ENCODE peak calls at places on chromosome X, in six cellular contexts. D is cardiac muscle cell; B is brain microvascular endothelial cell; V is NB4; C is effector memory CD4-positive, alpha-beta T cell; N is colonic mucosa. P is an unnamed sample.

GRCh38 chrX:68938244-68939004 is 109.6 kb downstream of the EFNB1 start:
- DNase-seq in V (peak), D (peak), C (no peak), N (peak), B (no peak), P (no peak)

GRCh38 chrX:154526901-154527675 is 11.1 kb upstream of the FAM3A start:
- DNase-seq in D (peak), B (peak), N (peak), C (peak), V (peak), P (no peak)

GRCh38 chrX:13647709-13648212 is 5.2 kb upstream of the TCEANC start:
- DNase-seq in V (peak), N (peak), D (peak), C (peak), B (peak), P (no peak)

GRCh38 chrX:100409316-100410082 is 574 bp downstream of the PCDH19 start:
- DNase-seq in V (no peak), D (no peak), C (no peak), N (no peak), B (no peak), P (no peak)

GRCh38 chrX:154517101-154517781 is 1.2 kb upstream of the FAM3A start:
- DNase-seq in C (no peak), V (no peak), B (no peak), D (no peak), N (peak), P (no peak)

GRCh38 chrX:120794525-120794975 is 81.1 kb downstream of the CT47B1 start:
- DNase-seq in D (peak), B (peak), N (no peak), V (no peak), C (no peak), P (no peak)

GRCh38 chrX:68936186-68936585 is 107.4 kb downstream of the EFNB1 start:
- DNase-seq in C (no peak), N (no peak), D (no peak), V (no peak), B (no peak), P (no peak)

GRCh38 chrX:128781506-128781905 is 729.3 kb upstream of the ACTRT1 start:
- DNase-seq in N (peak), C (no peak), D (peak), B (no peak), V (peak), P (peak)

GRCh38 chrX:101462892-101463291 is 22.4 kb upstream of the ARMCX4 start:
- DNase-seq in C (no peak), D (peak), N (no peak), B (peak), V (peak), P (no peak)

GRCh38 chrX:149131780-149132179 is 373.3 kb downstream of the IDS start:
- DNase-seq in B (peak), C (no peak), V (no peak), D (no peak), N (no peak), P (no peak)

GRCh38 chrX:110938977-110939732 is 143.5 kb upstream of the CHRDL1 start:
- DNase-seq in N (no peak), B (no peak), C (no peak), D (no peak), V (no peak), P (no peak)

GRCh38 chrX:148929686-148930085 is 429.3 kb downstream of the AFF2 start:
- DNase-seq in N (no peak), D (no peak), C (no peak), B (peak), V (no peak), P (no peak)

GRCh38 chrX:134671207-134671750 is 13.0 kb upstream of the PLAC1 start:
- DNase-seq in D (no peak), B (no peak), C (no peak), N (no peak), V (peak), P (no peak)

GRCh38 chrX:1465261-1466231 is 12.8 kb upstream of the ASMTL start:
- DNase-seq in V (no peak), N (peak), C (no peak), D (no peak), B (no peak), P (no peak)

GRCh38 chrX:69062493-69062892 is 102.8 kb downstream of the PJA1 start:
- DNase-seq in C (no peak), N (peak), B (no peak), D (no peak), V (no peak), P (no peak)

GRCh38 chrX:140713174-140713539 is 3.6 kb downstream of the LINC00632 start:
- DNase-seq in D (no peak), N (no peak), C (no peak), V (peak), B (no peak), P (no peak)

GRCh38 chrX:24034485-24034884 is 7.5 kb upstream of the KLHL15 start:
- DNase-seq in B (no peak), C (no peak), V (no peak), D (no peak), N (no peak), P (no peak)

GRCh38 chrX:1391370-1391706 is 575 bp downstream of the SLC25A6 start:
- DNase-seq in B (no peak), D (no peak), C (no peak), V (no peak), N (peak), P (no peak)

GRCh38 chrX:24148535-24149345 is 789 bp upstream of the ZFX start:
- DNase-seq in C (no peak), B (no peak), D (peak), V (peak), N (peak), P (no peak)

GRCh38 chrX:55490121-55490520 is 473 bp upstream of the USP51 start:
- DNase-seq in B (no peak), C (no peak), N (no peak), D (no peak), V (no peak), P (no peak)
- H3K4me3 ChIP-seq in B (peak), C (no peak), N (peak), D (peak), V (peak), P (no peak)

GRCh38 chrX:133444952-133445831 is 29.9 kb upstream of the GPC4 start:
- DNase-seq in N (peak), C (no peak), V (peak), D (peak), B (no peak), P (no peak)
- H3K4me3 ChIP-seq in N (peak), C (no peak), V (no peak), D (peak), B (peak), P (peak)

GRCh38 chrX:41009816-41010187 is 75.4 kb upstream of the USP9X start:
- DNase-seq in C (no peak), V (peak), B (no peak), N (no peak), D (no peak), P (no peak)

GRCh38 chrX:41014776-41015175 is 70.5 kb upstream of the USP9X start:
- DNase-seq in N (no peak), D (peak), B (no peak), V (peak), C (no peak), P (no peak)

GRCh38 chrX:41005445-41005992 is 79.7 kb upstream of the USP9X start:
- DNase-seq in N (no peak), B (no peak), D (no peak), C (no peak), V (peak), P (no peak)

GRCh38 chrX:41010188-41010846 is 74.9 kb upstream of the USP9X start:
- DNase-seq in B (peak), N (peak), C (peak), D (peak), V (peak), P (no peak)
- H3K4me3 ChIP-seq in B (peak), N (no peak), C (peak), D (no peak), V (no peak), P (no peak)

GRCh38 chrX:20515841-20516461 is 249.2 kb upstream of the RPS6KA3 start:
- DNase-seq in D (peak), B (peak), N (no peak), V (peak), C (no peak), P (no peak)

GRCh38 chrX:20517565-20517964 is 250.9 kb upstream of the RPS6KA3 start:
- DNase-seq in B (no peak), V (no peak), C (no peak), D (peak), N (no peak), P (no peak)

GRCh38 chrX:20521245-20521644 is 254.5 kb upstream of the RPS6KA3 start:
- DNase-seq in C (no peak), N (no peak), D (peak), B (peak), V (no peak), P (no peak)

GRCh38 chrX:20519826-20520225 is 253.1 kb upstream of the RPS6KA3 start:
- DNase-seq in C (no peak), N (no peak), D (peak), V (no peak), B (no peak), P (no peak)

GRCh38 chrX:20519077-20519617 is 252.4 kb upstream of the RPS6KA3 start:
- DNase-seq in C (no peak), B (no peak), N (no peak), D (no peak), V (no peak), P (no peak)
- H3K4me3 ChIP-seq in C (no peak), B (no peak), N (no peak), D (no peak), V (no peak), P (no peak)

GRCh38 chrX:153494541-153495361 is at the start of gene BGN:
- DNase-seq in N (no peak), C (no peak), D (peak), V (no peak), B (no peak), P (no peak)
- H3K4me3 ChIP-seq in N (no peak), C (no peak), D (no peak), V (no peak), B (peak), P (no peak)

DNA sequence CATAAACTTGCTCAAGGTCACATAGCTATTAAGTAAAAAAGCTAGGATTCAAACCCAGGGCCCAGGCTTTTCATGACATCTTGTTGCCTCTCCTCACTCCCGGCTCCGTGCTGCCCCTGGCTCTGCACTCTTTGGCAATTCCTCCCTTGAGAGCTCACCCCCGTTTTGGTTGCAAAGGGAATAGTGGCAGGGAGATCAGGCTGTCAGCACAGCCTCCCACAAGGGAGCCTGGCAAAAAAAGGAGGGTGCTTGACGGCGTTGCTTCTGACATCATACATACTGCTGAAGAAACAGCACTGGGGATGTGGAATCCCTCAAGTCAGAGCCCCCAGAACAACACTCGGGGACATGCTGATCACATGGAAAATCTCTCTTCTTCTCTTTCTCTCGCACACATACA is 20.5 kb downstream of the IQSEC2 start:
- DNase-seq in V (no peak), C (no peak), D (no peak), N (no peak), B (no peak), P (no peak)
- H3K4me3 ChIP-seq in V (no peak), C (no peak), D (no peak), N (no peak), B (no peak), P (no peak)

GRCh38 chrX:47093860-47094259 is 15.6 kb downstream of the RGN start:
- DNase-seq in C (no peak), N (no peak), V (no peak), B (no peak), D (no peak), P (no peak)
- H3K4me3 ChIP-seq in C (no peak), N (no peak), V (no peak), B (no peak), D (no peak), P (no peak)

GRCh38 chrX:31269914-31270313 is 198.1 kb upstream of the FTHL17 start:
- DNase-seq in N (no peak), V (no peak), C (no peak), B (no peak), D (peak), P (no peak)

GRCh38 chrX:31260351-31260750 is 188.5 kb upstream of the FTHL17 start:
- DNase-seq in V (no peak), B (peak), N (no peak), D (peak), C (no peak), P (no peak)

GRCh38 chrX:31266172-31267076 is 194.6 kb upstream of the FTHL17 start:
- DNase-seq in B (no peak), N (peak), C (no peak), D (peak), V (no peak), P (no peak)

GRCh38 chrX:31268359-31268758 is 196.5 kb upstream of the FTHL17 start:
- DNase-seq in C (no peak), N (no peak), D (peak), V (no peak), B (no peak), P (no peak)

GRCh38 chrX:31265383-31265782 is 193.5 kb upstream of the FTHL17 start:
- DNase-seq in D (no peak), V (no peak), N (no peak), C (no peak), B (no peak), P (no peak)
- H3K4me3 ChIP-seq in D (no peak), V (no peak), N (no peak), C (no peak), B (peak), P (no peak)

GRCh38 chrX:48540015-48540350 is 469 bp downstream of the TBC1D25 start:
- DNase-seq in N (peak), C (peak), D (peak), B (peak), V (no peak), P (no peak)
- H3K4me3 ChIP-seq in N (peak), C (peak), D (peak), B (peak), V (peak), P (peak)

DNA sequence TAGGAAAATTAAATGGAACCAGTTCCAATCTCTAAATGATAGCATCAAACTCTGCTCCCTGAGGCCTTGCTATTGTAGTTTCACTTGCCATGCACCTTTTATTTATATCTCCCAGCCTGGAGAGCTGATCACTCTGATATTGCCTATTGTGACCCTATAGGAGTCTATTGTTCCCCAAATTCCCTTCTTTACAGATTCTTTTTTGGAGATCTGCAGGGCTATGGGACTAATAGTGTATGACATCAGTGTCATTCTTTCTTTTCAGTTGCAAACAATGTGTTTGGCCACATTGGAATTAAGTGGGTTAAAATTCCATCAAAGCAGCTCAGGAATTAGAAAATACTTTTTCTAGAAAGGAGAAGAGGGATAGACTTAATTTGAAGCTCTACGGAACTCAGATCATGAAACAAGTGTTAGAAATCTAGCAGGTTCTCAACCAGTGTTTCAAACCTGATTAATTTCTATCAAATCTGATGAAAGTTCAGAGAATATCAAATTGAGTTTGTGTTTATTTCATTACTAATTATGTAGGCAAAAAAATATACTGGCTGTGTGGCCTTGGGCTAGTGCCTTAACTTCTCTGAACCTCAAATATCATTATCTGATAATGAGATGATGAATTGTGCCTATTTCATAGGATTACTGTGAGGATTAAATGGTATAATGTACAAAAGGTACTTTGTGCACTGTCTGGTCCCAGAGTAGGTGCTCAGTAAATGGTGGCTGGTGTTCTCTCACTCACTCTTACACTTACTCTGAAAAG is 71.4 kb downstream of the COL4A6 start:
- DNase-seq in C (no peak), N (no peak), V (no peak), D (no peak), B (no peak), P (no peak)
- H3K4me3 ChIP-seq in C (no peak), N (no peak), V (no peak), D (no peak), B (no peak), P (no peak)

P was measured in LNCaP clone FGC.